ENCODE peak calls at places on chromosomes 2 and 18, in six cellular contexts. J, F, A, Q, U and R are unnamed samples.

GRCh38 chr2:133489641-133490411 is 78.4 kb downstream of the NCKAP5 start:
- DNase-seq in F (peak), A (no peak), U (no peak), J (no peak), Q (no peak), R (no peak)

GRCh38 chr2:180412224-180412623 is 405.1 kb upstream of the CWC22 start:
- DNase-seq in A (no peak), U (no peak), J (no peak), F (no peak), Q (no peak), R (no peak)

GRCh38 chr18:77173274-77174030 is 40.9 kb upstream of the MBP start:
- DNase-seq in J (no peak), U (no peak), A (no peak), F (no peak), Q (no peak), R (no peak)

GRCh38 chr2:45272549-45273245 is 263.4 kb upstream of the SIX2 start:
- DNase-seq in F (no peak), J (no peak), U (no peak), Q (no peak), A (no peak), R (no peak)

GRCh38 chr2:143524001-143524608 is 394.9 kb downstream of the ARHGAP15 start:
- DNase-seq in J (no peak), U (no peak), Q (no peak), A (no peak), F (no peak), R (no peak)

GRCh38 chr2:196592912-196593881 is 46.3 kb upstream of the CCDC150 start:
- DNase-seq in A (peak), J (peak), U (no peak), F (peak), Q (peak), R (peak)

GRCh38 chr18:2337552-2338141 is 233.7 kb downstream of the METTL4 start:
- DNase-seq in F (peak), J (peak), Q (no peak), A (no peak), U (no peak), R (no peak)

GRCh38 chr18:66754335-66754734 is 150.4 kb upstream of the CDH19 start:
- DNase-seq in A (no peak), J (no peak), F (no peak), Q (no peak), U (no peak), R (no peak)

GRCh38 chr18:79426376-79427300 is 30.9 kb downstream of the NFATC1 start:
- DNase-seq in J (no peak), F (no peak), U (no peak), Q (no peak), A (no peak), R (no peak)

GRCh38 chr2:9678554-9678953 is 47.8 kb upstream of the YWHAQ start:
- DNase-seq in U (no peak), A (no peak), J (no peak), Q (no peak), F (no peak), R (no peak)

GRCh38 chr2:197136452-197136851 is 174.1 kb downstream of the ANKRD44 start:
- DNase-seq in A (no peak), Q (no peak), F (no peak), J (no peak), U (no peak), R (no peak)

GRCh38 chr2:120868366-120868765 is 132.7 kb downstream of the GLI2 start:
- DNase-seq in Q (no peak), F (no peak), A (no peak), U (no peak), J (no peak), R (no peak)

GRCh38 chr2:129678751-129679150 is 300.7 kb upstream of the RAB6C start:
- DNase-seq in A (no peak), J (no peak), Q (no peak), F (no peak), U (no peak), R (no peak)

GRCh38 chr2:145751634-145752033 is 1231.7 kb upstream of the ZEB2 start:
- DNase-seq in J (no peak), A (no peak), F (peak), Q (peak), U (peak), R (no peak)

GRCh38 chr2:185782223-185782769 is 43.7 kb downstream of the FSIP2 start:
- DNase-seq in J (no peak), Q (no peak), A (no peak), U (no peak), F (no peak), R (no peak)

GRCh38 chr2:174699993-174700766 is 64.1 kb downstream of the CHRNA1 start:
- DNase-seq in A (peak), U (peak), Q (no peak), F (peak), J (no peak), R (no peak)

GRCh38 chr2:151728736-151729415 is 5.4 kb downstream of the NEB start:
- DNase-seq in J (no peak), A (no peak), U (no peak), F (no peak), Q (no peak), R (no peak)

GRCh38 chr2:133411857-133412256 is 156.4 kb downstream of the NCKAP5 start:
- DNase-seq in J (no peak), F (no peak), U (no peak), A (no peak), Q (peak), R (no peak)

GRCh38 chr2:150679456-150680120 is 192.1 kb upstream of the RND3 start:
- DNase-seq in J (no peak), U (no peak), Q (no peak), A (no peak), F (no peak), R (no peak)

GRCh38 chr18:34364699-34365098 is 140.0 kb upstream of the NOL4 start:
- DNase-seq in F (no peak), A (no peak), U (no peak), J (no peak), Q (no peak), R (no peak)

GRCh38 chr2:110997646-110998045 is 123.1 kb upstream of the BCL2L11 start:
- DNase-seq in Q (no peak), A (no peak), U (no peak), J (no peak), F (no peak), R (no peak)

GRCh38 chr2:171160119-171160629 is 519 bp downstream of the TLK1 start:
- DNase-seq in A (peak), Q (peak), U (peak), J (peak), F (peak), R (peak)